ENCODE peak calls at places on chromosome 17, in six cellular contexts. F is upper lobe of left lung, P is IMR-90, B is ovary, E is A549, S is uterus. X is an unnamed sample.

GRCh38 chr17:40352779-40353394 is 11.7 kb downstream of the GJD3 start:
- DNase-seq in F (no peak), P (no peak), B (no peak), E (no peak), S (no peak), X (no peak)

GRCh38 chr17:880074-880870 is 98.1 kb downstream of the MRM3 start:
- DNase-seq in F (no peak), P (peak), B (peak), E (no peak), S (peak), X (no peak)

GRCh38 chr17:32626371-32626770 is 139.6 kb downstream of the CDK5R1 start:
- DNase-seq in F (no peak), P (no peak), B (no peak), E (no peak), S (no peak), X (no peak)

GRCh38 chr17:71726320-71726719 is 394.5 kb upstream of the SOX9 start:
- DNase-seq in F (no peak), P (no peak), B (no peak), E (no peak), S (no peak), X (no peak)

GRCh38 chr17:694239-694638 is 20.4 kb downstream of the VPS53 start:
- DNase-seq in F (no peak), P (peak), B (no peak), E (peak), S (no peak), X (no peak)

GRCh38 chr17:73188011-73188410 is 4.8 kb upstream of the COG1 start:
- DNase-seq in F (no peak), P (no peak), B (no peak), E (no peak), S (no peak), X (no peak)

GRCh38 chr17:41632482-41633105 is 8.2 kb upstream of the KRT17 start:
- DNase-seq in F (no peak), P (no peak), B (no peak), E (no peak), S (no peak), X (no peak)

GRCh38 chr17:46192484-46193245 is 564 bp downstream of the KANSL1 start:
- DNase-seq in F (peak), P (peak), B (peak), E (peak), S (peak), X (no peak)

GRCh38 chr17:15091825-15092224 is 173.3 kb downstream of the PMP22 start:
- DNase-seq in F (peak), P (no peak), B (no peak), E (no peak), S (no peak), X (no peak)

GRCh38 chr17:53490447-53490968 is 332.2 kb upstream of the KIF2B start:
- DNase-seq in F (no peak), P (no peak), B (no peak), E (no peak), S (no peak), X (no peak)

GRCh38 chr17:56085576-56086267 is 67.6 kb upstream of the ANKFN1 start:
- DNase-seq in F (no peak), P (no peak), B (no peak), E (no peak), S (no peak), X (no peak)

GRCh38 chr17:40458001-40458791 is 14.9 kb downstream of the IGFBP4 start:
- DNase-seq in F (no peak), P (peak), B (peak), E (no peak), S (peak), X (no peak)

GRCh38 chr17:44688675-44689491 is 693 bp downstream of the CCDC43 start:
- DNase-seq in F (no peak), P (peak), B (no peak), E (peak), S (no peak), X (no peak)

GRCh38 chr17:8747731-8748130 is 3.1 kb upstream of the CCDC42 start:
- DNase-seq in F (no peak), P (no peak), B (no peak), E (no peak), S (no peak), X (no peak)

GRCh38 chr17:77957215-77957868 is 1.2 kb upstream of the TNRC6C start:
- DNase-seq in F (no peak), P (peak), B (no peak), E (peak), S (no peak), X (peak)

GRCh38 chr17:19238167-19238505 is 970 bp downstream of the EPN2 start:
- DNase-seq in F (peak), P (no peak), B (peak), E (peak), S (peak), X (no peak)

GRCh38 chr17:19242926-19243325 is 5.8 kb downstream of the EPN2 start:
- DNase-seq in F (no peak), P (no peak), B (no peak), E (no peak), S (no peak), X (no peak)

GRCh38 chr17:19242323-19242722 is 5.2 kb downstream of the EPN2 start:
- DNase-seq in F (peak), P (no peak), B (no peak), E (no peak), S (no peak), X (no peak)

GRCh38 chr17:19239544-19239943 is 2.4 kb downstream of the EPN2 start:
- DNase-seq in F (peak), P (no peak), B (peak), E (no peak), S (no peak), X (no peak)

GRCh38 chr17:19237389-19238166 is 412 bp downstream of the EPN2 start:
- DNase-seq in F (peak), P (no peak), B (peak), E (peak), S (peak), X (no peak)
- TF ChIP-seq POLR2A in F (peak), P (no peak), B (peak), E (peak), S (peak), X (peak)

GRCh38 chr17:82287849-82288601 is 14.5 kb upstream of the CSNK1D start:
- DNase-seq in F (peak), P (peak), B (peak), E (peak), S (peak), X (peak)
- TF ChIP-seq POLR2A in F (peak), P (no peak), B (no peak), E (no peak), S (no peak), X (no peak)

DNA sequence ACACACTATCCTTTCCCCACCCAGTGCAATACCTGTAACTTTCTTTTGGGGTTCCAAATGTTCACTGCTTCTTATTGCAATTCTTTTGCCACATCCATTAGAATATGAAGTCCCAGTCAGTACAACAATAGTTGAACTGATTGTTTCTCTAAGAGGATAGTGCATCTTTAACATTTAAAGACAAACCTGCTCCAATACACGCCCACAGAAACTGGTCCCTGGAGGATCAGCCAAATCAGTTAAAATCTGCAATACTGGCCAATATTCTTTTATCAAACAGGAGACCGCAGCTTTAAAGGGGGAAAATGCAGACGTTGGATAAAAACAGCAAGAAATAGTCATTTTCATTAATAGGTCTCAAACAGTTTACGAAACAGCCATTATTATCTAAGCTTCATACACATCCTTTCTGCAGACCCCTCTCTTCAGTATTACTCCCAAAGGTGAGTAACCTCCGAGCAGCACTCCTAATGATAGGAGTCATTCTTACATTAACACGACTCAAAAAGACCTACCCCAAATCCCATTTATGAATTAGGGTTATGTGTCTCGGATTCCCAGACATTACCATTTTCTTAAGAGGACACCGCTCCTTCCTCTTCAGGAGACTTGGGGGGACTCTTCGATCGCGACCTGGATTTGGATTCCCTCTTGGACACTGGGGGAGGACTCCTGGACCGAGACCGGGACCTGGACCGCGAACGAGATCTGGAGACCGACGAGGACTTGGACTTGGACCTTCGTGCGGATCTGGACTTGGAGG is 1.4 kb downstream of the SRSF2 start:
- DNase-seq in F (no peak), P (no peak), B (no peak), E (no peak), S (no peak), X (peak)
- TF ChIP-seq POLR2A in F (no peak), P (no peak), B (no peak), E (no peak), S (no peak), X (no peak)

GRCh38 chr17:7035591-7036368 is at the start of gene SLC16A13:
- DNase-seq in F (peak), P (peak), B (peak), E (peak), S (peak), X (peak)
- TF ChIP-seq POLR2A in F (peak), P (peak), B (no peak), E (peak), S (peak), X (peak)

DNA sequence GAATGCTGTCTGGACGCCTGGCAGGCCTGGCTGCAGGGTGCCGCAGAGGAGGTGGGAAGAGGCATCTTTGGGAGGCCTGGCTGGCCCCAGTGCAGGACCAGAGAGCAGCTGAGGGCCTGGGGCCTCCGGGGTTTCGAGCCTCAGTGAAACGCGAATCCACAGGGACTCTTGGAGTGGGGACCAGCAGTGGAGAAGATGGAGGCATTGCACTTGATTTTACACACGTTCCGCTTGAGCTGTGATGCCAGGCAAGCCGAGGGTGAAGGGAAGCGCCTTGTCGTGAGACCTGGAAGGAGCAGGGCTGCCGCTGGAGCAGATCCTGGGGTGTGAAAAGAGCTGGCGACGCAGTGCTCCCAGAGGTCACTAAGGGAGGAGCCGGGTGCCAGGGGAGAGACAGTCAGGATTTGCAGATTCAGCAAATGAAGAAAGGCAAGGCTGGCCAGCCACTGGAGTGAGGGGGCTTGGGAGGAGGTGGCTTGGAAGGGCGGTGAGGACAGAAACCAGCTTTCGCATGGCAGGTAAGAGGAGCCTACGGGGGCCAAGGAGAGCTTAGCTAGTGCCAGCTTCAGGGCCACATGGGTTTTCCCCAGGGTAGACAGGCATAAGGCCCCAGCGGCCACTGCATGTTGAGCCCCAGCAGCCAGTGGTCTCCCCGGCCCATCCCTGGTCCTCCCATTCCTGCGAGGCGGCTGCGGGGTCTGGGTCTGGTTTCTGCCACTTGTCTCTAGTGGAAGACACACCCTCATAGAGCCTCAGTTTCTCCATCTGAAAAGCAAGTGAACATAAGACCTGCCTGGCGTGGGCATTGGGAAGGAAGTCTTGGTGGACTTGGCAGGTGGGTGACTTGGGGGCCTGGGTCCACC is 175.2 kb upstream of the CHMP6 start:
- DNase-seq in F (no peak), P (no peak), B (no peak), E (no peak), S (no peak), X (no peak)
- TF ChIP-seq POLR2A in F (no peak), P (no peak), B (no peak), E (no peak), S (no peak), X (no peak)

GRCh38 chr17:31008374-31009035 is 37.7 kb downstream of the RNF135 start:
- DNase-seq in F (peak), P (peak), B (peak), E (no peak), S (peak), X (no peak)
- TF ChIP-seq POLR2A in F (peak), P (no peak), B (no peak), E (no peak), S (no peak), X (no peak)

DNA sequence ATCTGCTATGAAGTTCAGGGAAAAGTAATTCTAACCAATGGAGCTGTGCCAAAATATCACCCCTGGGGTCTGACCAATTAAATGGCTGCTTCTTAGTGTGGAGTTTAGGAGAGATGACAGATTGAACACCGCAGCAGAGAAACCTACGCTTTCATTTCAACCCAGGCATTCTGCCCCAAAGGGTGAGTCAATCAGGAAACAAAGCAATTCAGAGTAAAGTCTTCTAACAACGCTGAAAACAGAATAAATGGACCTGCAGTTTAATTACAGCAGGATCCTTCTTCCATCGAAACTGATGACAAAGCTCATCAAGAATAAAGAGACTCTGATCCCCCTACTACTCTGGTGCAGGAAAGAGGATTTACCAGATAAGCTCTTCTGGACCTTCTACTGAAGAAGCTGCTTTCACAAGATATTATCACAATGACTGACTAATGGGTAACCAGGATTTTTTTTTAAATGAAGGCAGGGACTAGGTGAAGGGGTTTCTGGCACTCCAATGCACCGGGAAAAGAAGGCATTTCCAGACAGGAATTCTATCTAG is 16.7 kb downstream of the RFFL start:
- DNase-seq in F (no peak), P (peak), B (no peak), E (no peak), S (no peak), X (no peak)
- TF ChIP-seq POLR2A in F (no peak), P (no peak), B (no peak), E (no peak), S (no peak), X (no peak)

X was measured in esophagus muscularis mucosa.